ENCODE peak calls at places on chromosomes 12 and 14, in nine cellular contexts. Y is epithelial cell of esophagus, O is stomach, I is neural progenitor cell, A is mucosa of descending colon, F is PC-3, K is heart left ventricle, S is OCI-LY7, W is psoas muscle. Q is an unnamed sample.

GRCh38 chr12:95870897-95871296 is 12.1 kb downstream of the SNRPF start:
- DNase-seq in Y (no peak), O (no peak), I (no peak), A (no peak), F (no peak), K (no peak), S (no peak), W (no peak), Q (no peak)

GRCh38 chr14:63787995-63788946 is 60.4 kb upstream of the SGPP1 start:
- DNase-seq in Y (no peak), O (no peak), I (peak; percentile 14), A (no peak), F (no peak), K (no peak), S (no peak), W (no peak), Q (no peak)

GRCh38 chr12:94277426-94278000 is 129.1 kb downstream of the PLXNC1 start:
- DNase-seq in Y (no peak), O (no peak), I (no peak), A (no peak), F (no peak), K (no peak), S (no peak), W (no peak), Q (no peak)

GRCh38 chr12:3962661-3963483 is 89.7 kb upstream of the PARP11 start:
- DNase-seq in Y (peak; percentile 26), O (no peak), I (no peak), A (peak; percentile 7), F (no peak), K (peak; percentile 51), S (no peak), W (no peak), Q (no peak)

GRCh38 chr12:2284321-2284813 is 231.6 kb downstream of the CACNA1C start:
- DNase-seq in Y (no peak), O (no peak), I (no peak), A (no peak), F (no peak), K (no peak), S (no peak), W (no peak), Q (no peak)

GRCh38 chr12:53735556-53735955 is 8.3 kb upstream of the CALCOCO1 start:
- DNase-seq in Y (no peak), O (peak; percentile 85), I (no peak), A (no peak), F (no peak), K (no peak), S (no peak), W (peak; percentile 77), Q (no peak)

GRCh38 chr12:58341791-58342190 is 400.4 kb downstream of the ATP23 start:
- DNase-seq in Y (peak; percentile 34), O (no peak), I (no peak), A (peak; percentile 10), F (peak; percentile 13), K (no peak), S (no peak), W (no peak), Q (no peak)

GRCh38 chr14:63897706-63898105 is 44.9 kb downstream of the SYNE2 start:
- DNase-seq in Y (no peak), O (no peak), I (no peak), A (no peak), F (no peak), K (no peak), S (no peak), W (no peak), Q (no peak)

GRCh38 chr14:82999802-83000201 is 1466.1 kb upstream of the SEL1L start:
- DNase-seq in Y (peak; percentile 17), O (no peak), I (peak; percentile 54), A (no peak), F (no peak), K (no peak), S (no peak), W (no peak), Q (no peak)

GRCh38 chr12:11171953-11172675 is 1.1 kb downstream of the SMIM10L1 start:
- DNase-seq in Y (peak; percentile 27), O (no peak), I (peak; percentile 22), A (peak; percentile 10), F (no peak), K (no peak), S (no peak), W (no peak), Q (no peak)

GRCh38 chr12:11170810-11171144 is 217 bp upstream of the SMIM10L1 start:
- DNase-seq in Y (no peak), O (no peak), I (no peak), A (no peak), F (no peak), K (no peak), S (no peak), W (no peak), Q (no peak)

GRCh38 chr12:11166300-11166699 is 4.7 kb upstream of the SMIM10L1 start:
- DNase-seq in Y (no peak), O (no peak), I (no peak), A (no peak), F (no peak), K (no peak), S (no peak), W (no peak), Q (no peak)

GRCh38 chr12:11174022-11174421 is 3.0 kb downstream of the SMIM10L1 start:
- DNase-seq in Y (no peak), O (no peak), I (no peak), A (no peak), F (no peak), K (no peak), S (no peak), W (no peak), Q (no peak)

DNA sequence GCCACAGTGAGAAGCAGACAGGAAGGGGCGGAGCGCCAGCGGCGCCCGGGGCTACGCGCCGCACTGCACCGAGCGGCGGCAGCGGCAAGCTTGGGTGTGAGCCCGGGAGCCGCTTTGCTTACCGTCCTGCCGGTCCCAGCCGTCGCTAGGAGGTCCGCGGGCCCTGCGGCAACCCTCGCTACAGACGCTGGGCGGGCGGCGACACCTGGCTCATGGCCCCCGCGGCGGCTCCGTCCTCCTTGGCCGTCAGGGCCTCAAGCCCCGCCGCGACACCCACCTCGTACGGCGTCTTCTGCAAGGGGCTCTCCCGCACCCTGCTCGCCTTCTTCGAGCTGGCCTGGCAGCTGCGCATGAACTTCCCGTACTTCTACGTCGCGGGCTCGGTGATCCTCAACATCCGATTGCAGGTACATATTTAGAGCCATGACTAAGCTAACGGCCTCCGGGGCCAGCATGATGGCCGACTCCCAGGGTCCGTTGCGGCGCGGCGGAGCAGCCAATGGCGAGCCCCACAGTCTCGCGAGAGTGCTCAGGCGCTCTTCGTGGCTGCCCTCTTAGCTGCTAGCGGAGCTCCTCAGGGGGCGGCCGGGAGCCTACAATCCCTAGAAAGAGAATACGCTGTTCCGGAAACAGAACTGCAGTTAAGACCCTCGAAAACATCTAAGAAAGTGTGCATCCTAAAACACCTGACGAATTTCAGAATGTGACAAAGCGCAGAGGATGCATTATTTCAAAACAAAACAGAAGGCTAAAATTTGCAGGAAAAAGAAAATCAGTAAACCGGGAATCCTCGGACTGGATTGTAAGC is at the start of gene SMIM10L1:
- DNase-seq in Y (peak; percentile 98), O (peak; percentile 91), I (peak; percentile 99), A (peak; percentile 94), F (peak; percentile 88), K (peak; percentile 95), S (peak; percentile 97), W (peak; percentile 97), Q (peak; percentile 21)
- TF ChIP-seq CTCF in Y (no peak), O (no peak), I (no peak), A (no peak), F (no peak), K (no peak), S (no peak), W (no peak), Q (no peak)

DNA sequence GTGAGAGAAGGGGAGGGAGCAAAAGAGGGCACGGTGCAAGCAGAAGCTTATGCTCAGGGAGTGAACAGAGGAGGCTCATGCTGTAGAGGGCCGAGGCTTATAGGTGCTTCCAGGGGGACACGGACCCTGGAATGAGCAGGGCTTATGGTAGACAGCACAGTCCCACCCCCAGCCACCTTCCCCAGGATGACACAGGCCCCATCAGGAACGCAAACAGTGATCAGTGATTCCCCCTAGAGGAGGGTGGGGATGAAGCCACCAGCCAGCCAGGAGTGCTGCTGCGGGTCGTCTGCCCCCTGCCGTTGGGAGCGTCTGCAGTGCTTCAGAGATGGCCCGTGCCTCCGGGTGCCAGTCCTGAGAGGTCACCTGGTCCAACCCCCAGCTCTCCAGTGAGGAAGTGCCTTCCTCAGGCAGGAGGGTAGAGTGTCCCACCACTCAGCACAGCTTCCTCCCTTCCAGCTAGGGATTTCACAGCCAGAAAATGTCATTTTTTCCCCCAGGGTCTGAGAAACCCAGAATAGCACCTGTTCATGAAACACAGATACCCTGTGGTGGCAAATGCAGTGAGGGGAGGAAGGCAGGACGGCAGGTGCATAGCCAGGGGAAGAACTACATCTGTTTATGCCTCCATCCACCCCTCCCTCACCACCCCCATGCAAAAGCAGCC is 60.7 kb downstream of the SLC6A12 start:
- DNase-seq in Y (peak; percentile 21), O (peak; percentile 62), I (peak; percentile 89), A (peak; percentile 80), F (peak; percentile 63), K (no peak), S (peak; percentile 87), W (peak; percentile 64), Q (peak; percentile 94)
- TF ChIP-seq CTCF in Y (peak; percentile 47), O (no peak), I (peak; percentile 87), A (peak; percentile 12), F (peak; percentile 83), K (peak; percentile 50), S (peak; percentile 97), W (peak; percentile 34), Q (peak; percentile 88)

DNA sequence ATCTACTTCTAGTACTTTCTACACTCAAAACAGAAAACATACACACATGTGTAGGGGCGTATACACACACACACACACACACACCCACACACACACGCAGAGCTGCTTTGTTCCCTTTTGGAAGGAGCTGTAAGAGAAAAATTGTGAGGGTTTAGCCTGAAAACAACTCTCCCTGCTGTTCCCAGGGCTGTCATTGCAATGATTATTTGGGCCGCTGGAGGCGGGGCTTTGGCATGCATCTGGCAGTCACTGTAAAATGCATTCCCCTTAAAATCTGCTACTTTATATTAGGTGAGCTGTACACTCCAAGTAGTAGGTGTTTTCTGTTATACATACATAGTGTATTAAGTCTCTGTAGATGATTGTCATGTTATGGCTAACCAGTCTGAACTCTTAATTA is 29.1 kb upstream of the SLC38A2 start:
- DNase-seq in Y (no peak), O (no peak), I (no peak), A (peak; percentile 49), F (no peak), K (no peak), S (no peak), W (no peak), Q (no peak)
- TF ChIP-seq CTCF in Y (peak; percentile 45), O (no peak), I (no peak), A (no peak), F (no peak), K (peak; percentile 15), S (no peak), W (no peak), Q (no peak)

DNA sequence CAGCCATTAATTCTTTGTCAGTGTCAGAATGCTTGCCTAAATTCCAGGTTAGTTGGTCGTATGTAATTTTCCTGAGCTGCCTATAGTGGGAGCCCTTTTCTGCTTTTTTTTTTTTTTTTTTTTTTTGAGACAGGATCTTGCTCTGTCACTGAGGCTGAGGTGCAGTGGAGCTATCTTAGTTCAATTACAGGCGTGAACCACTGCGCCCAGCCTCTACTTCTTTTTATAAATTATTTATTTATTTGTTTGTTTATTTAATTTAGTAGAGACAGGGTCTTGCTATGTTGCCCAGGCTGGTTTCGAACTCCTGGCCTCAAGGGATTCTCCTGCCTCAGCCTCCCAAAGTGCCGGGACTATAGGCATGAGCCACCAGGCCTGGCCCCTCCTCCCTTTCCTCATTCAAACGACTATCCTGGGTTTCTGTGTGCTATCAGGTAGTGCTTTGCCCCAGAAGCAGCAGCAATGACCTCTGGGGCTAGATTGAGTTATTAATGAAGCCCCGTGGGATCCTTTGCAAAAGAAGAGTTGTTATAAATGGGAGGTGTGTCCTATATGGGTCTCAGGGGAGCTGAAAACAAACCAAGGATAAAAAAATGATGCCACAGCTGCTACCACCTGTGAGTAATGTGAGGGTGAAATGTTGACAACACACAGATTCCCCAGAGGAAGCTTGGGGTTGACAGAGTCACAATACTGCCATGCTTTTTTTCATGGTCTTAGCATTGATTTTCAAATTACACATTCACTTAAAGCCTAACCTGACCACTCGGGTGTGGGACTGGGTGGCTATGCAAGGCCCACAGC is 34.6 kb upstream of the NFKBIA start:
- DNase-seq in Y (peak; percentile 24), O (no peak), I (peak; percentile 11), A (no peak), F (peak; percentile 37), K (no peak), S (peak; percentile 61), W (no peak), Q (no peak)
- TF ChIP-seq CTCF in Y (peak; percentile 61), O (no peak), I (peak; percentile 66), A (no peak), F (peak; percentile 60), K (no peak), S (peak; percentile 77), W (peak; percentile 11), Q (peak; percentile 51)

Q was measured in D721Med.